ENCODE peak calls at places on chromosome 18, in four cellular contexts. U is CD8-positive, alpha-beta memory T cell; Q is aorta; C is heart right ventricle. E is an unnamed sample. For H3K27me3, the result is how much of the 10 kb centered on the place peaks cover.

GRCh38 chr18:61724532-61724931 is 168.3 kb downstream of the RNF152 start:
- DNase-seq in U (no peak), Q (no peak), C (no peak), E (no peak)

GRCh38 chr18:62663731-62664336 is 51.5 kb upstream of the PHLPP1 start:
- DNase-seq in U (no peak), Q (no peak), C (no peak), E (no peak)

GRCh38 chr18:13381331-13381730 is 162.8 kb downstream of the LDLRAD4 start:
- DNase-seq in U (no peak), Q (no peak), C (no peak), E (no peak)

GRCh38 chr18:67672719-67673118 is 156.2 kb upstream of the DSEL start:
- DNase-seq in U (no peak), Q (no peak), C (no peak), E (no peak)

GRCh38 chr18:64692826-64693225 is 543.9 kb upstream of the LINC00305 start:
- DNase-seq in U (no peak), Q (no peak), C (no peak), E (no peak)

GRCh38 chr18:9671214-9671613 is 36.9 kb upstream of the RAB31 start:
- DNase-seq in U (no peak), Q (no peak), C (no peak), E (no peak)

GRCh38 chr18:58449366-58449935 is 179.4 kb downstream of the ALPK2 start:
- DNase-seq in U (no peak), Q (no peak), C (no peak), E (no peak)

GRCh38 chr18:70126832-70127231 is 78.7 kb downstream of the RTTN start:
- DNase-seq in U (no peak), Q (no peak), C (no peak), E (no peak)

GRCh38 chr18:58522157-58522556 is 106.7 kb downstream of the ALPK2 start:
- DNase-seq in U (no peak), Q (no peak), C (no peak), E (no peak)

GRCh38 chr18:46350598-46351172 is 246.5 kb downstream of the HAUS1 start:
- DNase-seq in U (no peak), Q (no peak), C (no peak), E (no peak)

GRCh38 chr18:49944681-49945080 is 131.3 kb upstream of the ACAA2 start:
- DNase-seq in U (no peak), Q (no peak), C (no peak), E (no peak)

GRCh38 chr18:1102848-1103247 is 198.2 kb downstream of the ADCYAP1 start:
- DNase-seq in U (no peak), Q (no peak), C (no peak), E (no peak)

GRCh38 chr18:3983351-3983969 is 471.6 kb downstream of the DLGAP1 start:
- DNase-seq in U (no peak), Q (no peak), C (no peak), E (no peak)

GRCh38 chr18:30971338-30971956 is 71.1 kb downstream of the DSC3 start:
- DNase-seq in U (no peak), Q (no peak), C (no peak), E (no peak)

GRCh38 chr18:58216071-58216471 is 172.0 kb downstream of the NEDD4L start:
- DNase-seq in U (no peak), Q (no peak), C (no peak), E (peak)

GRCh38 chr18:23102498-23103260 is 32.6 kb upstream of the CABLES1 start:
- DNase-seq in U (no peak), Q (no peak), C (no peak), E (no peak)

GRCh38 chr18:58781627-58782194 is 83.0 kb upstream of the ZNF532 start:
- DNase-seq in U (peak), Q (peak), C (peak), E (no peak)

GRCh38 chr18:42038936-42039335 is 83.9 kb downstream of the PIK3C3 start:
- DNase-seq in U (no peak), Q (no peak), C (no peak), E (no peak)

GRCh38 chr18:42108071-42108470 is 153.0 kb downstream of the PIK3C3 start:
- DNase-seq in U (no peak), Q (no peak), C (no peak), E (no peak)

GRCh38 chr18:45879681-45880655 is 54.5 kb downstream of the SIGLEC15 start:
- DNase-seq in U (peak), Q (peak), C (peak), E (peak)

GRCh38 chr18:36337679-36338419 is 40.3 kb downstream of the FHOD3 start:
- DNase-seq in U (no peak), Q (no peak), C (no peak), E (no peak)

GRCh38 chr18:58315739-58316215 is 271.8 kb downstream of the NEDD4L start:
- DNase-seq in U (no peak), Q (no peak), C (peak), E (no peak)

GRCh38 chr18:3857544-3857943 is 407.6 kb downstream of the TGIF1 start:
- DNase-seq in U (no peak), Q (no peak), C (no peak), E (no peak)

GRCh38 chr18:22545091-22545795 is 127.5 kb upstream of the CTAGE1 start:
- DNase-seq in U (no peak), Q (peak), C (no peak), E (no peak)

GRCh38 chr18:43589611-43590151 is 312.4 kb upstream of the SYT4 start:
- DNase-seq in U (no peak), Q (peak), C (no peak), E (no peak)

GRCh38 chr18:26503382-26503781 is 45.0 kb downstream of the KCTD1 start:
- DNase-seq in U (no peak), Q (no peak), C (no peak), E (no peak)

GRCh38 chr18:13303761-13304364 is 85.3 kb downstream of the LDLRAD4 start:
- DNase-seq in U (no peak), Q (no peak), C (no peak), E (no peak)

GRCh38 chr18:57771183-57771582 is 31.9 kb downstream of the ATP8B1 start:
- DNase-seq in U (no peak), Q (no peak), C (no peak), E (no peak)

GRCh38 chr18:58443671-58444070 is 185.2 kb downstream of the ALPK2 start:
- DNase-seq in U (no peak), Q (no peak), C (no peak), E (no peak)

GRCh38 chr18:42929857-42930256 is 185.6 kb downstream of the RIT2 start:
- DNase-seq in U (no peak), Q (no peak), C (no peak), E (no peak)

GRCh38 chr18:66046025-66046602 is 295.3 kb downstream of the CDH7 start:
- DNase-seq in U (no peak), Q (no peak), C (no peak), E (no peak)

GRCh38 chr18:25464211-25464610 is 112.2 kb upstream of the ZNF521 start:
- DNase-seq in U (no peak), Q (no peak), C (no peak), E (no peak)

GRCh38 chr18:21162786-21163185 is 51.2 kb upstream of the ROCK1 start:
- DNase-seq in U (no peak), Q (no peak), C (no peak), E (no peak)
- H3K27me3 ChIP-seq in U (under half), Q (under half), C (under half), E (under half)

GRCh38 chr18:79441261-79441819 is 45.6 kb downstream of the NFATC1 start:
- DNase-seq in U (no peak), Q (no peak), C (no peak), E (peak)

GRCh38 chr18:79440728-79441127 is 45.0 kb downstream of the NFATC1 start:
- DNase-seq in U (no peak), Q (no peak), C (no peak), E (no peak)

GRCh38 chr18:79438581-79438980 is 42.9 kb downstream of the NFATC1 start:
- DNase-seq in U (no peak), Q (no peak), C (no peak), E (no peak)

GRCh38 chr18:79439201-79440023 is 43.7 kb downstream of the NFATC1 start:
- DNase-seq in U (no peak), Q (no peak), C (no peak), E (no peak)

DNA sequence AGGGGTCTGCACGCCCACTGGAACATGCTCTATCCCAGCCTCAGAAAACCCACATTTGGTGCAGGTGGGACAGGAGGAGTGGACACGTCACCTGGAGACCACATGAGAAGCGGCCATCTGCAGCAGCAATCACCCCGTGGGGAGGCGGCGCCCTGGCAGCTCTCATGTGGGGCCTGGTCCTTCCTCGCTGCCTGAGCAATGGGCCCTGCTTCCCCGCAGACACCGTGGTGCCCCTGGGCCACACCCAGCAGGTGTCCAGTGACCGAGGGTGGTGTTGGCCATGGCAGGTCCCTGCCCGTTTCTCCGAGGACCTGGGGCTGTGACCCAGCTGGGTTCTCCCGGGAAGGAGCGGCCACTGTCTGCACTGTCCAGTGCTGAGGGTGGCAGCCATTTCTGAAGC is 44.6 kb downstream of the NFATC1 start:
- DNase-seq in U (no peak), Q (no peak), C (no peak), E (no peak)
- H3K27ac ChIP-seq in U (no peak), Q (no peak), C (no peak), E (no peak)

GRCh38 chr18:37481058-37481457 is 84.5 kb downstream of the CELF4 start:
- DNase-seq in U (no peak), Q (no peak), C (no peak), E (no peak)

GRCh38 chr18:37481491-37481890 is 84.1 kb downstream of the CELF4 start:
- DNase-seq in U (no peak), Q (no peak), C (no peak), E (no peak)

GRCh38 chr18:37483221-37483971 is 82.2 kb downstream of the CELF4 start:
- DNase-seq in U (no peak), Q (no peak), C (no peak), E (no peak)

GRCh38 chr18:37483984-37484892 is 81.4 kb downstream of the CELF4 start:
- DNase-seq in U (no peak), Q (no peak), C (no peak), E (no peak)

GRCh38 chr18:37482433-37482832 is 83.2 kb downstream of the CELF4 start:
- DNase-seq in U (no peak), Q (no peak), C (no peak), E (no peak)
- H3K27me3 ChIP-seq in U (under half), Q (under half), C (half or more), E (under half)

GRCh38 chr18:8218263-8218662 is 391.0 kb upstream of the RAB12 start:
- DNase-seq in U (no peak), Q (no peak), C (no peak), E (no peak)

GRCh38 chr18:8215741-8216140 is 393.5 kb upstream of the RAB12 start:
- DNase-seq in U (no peak), Q (no peak), C (no peak), E (no peak)

GRCh38 chr18:8212893-8213805 is 396.1 kb upstream of the RAB12 start:
- DNase-seq in U (no peak), Q (no peak), C (no peak), E (no peak)

GRCh38 chr18:8217041-8217564 is 392.1 kb upstream of the RAB12 start:
- DNase-seq in U (no peak), Q (no peak), C (no peak), E (no peak)
- H3K27ac ChIP-seq in U (no peak), Q (no peak), C (no peak), E (no peak)

DNA sequence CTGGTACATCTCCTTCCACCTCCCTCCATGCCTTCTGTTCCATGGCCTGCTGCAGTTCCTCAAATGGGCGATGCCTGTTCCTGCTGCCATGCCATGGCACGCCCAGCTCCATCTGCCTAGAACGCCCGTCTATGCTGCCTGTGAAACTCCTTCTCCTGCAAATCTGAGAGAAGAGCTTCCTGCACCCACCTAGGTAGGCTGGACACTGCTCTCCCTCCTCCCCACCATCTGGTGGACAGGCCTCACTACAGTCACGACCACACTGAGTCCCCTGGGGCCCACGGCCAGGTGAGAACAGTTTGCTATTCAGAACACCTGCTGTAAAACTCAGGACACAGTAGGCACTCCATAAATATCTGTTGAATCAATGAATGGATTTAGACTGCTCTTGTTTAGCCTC is 92.4 kb downstream of the LAMA1 start:
- DNase-seq in U (no peak), Q (no peak), C (no peak), E (no peak)
- H3K27me3 ChIP-seq in U (under half), Q (under half), C (under half), E (under half)

GRCh38 chr18:72820571-72820970 is 47.2 kb downstream of the NETO1 start:
- DNase-seq in U (no peak), Q (no peak), C (no peak), E (no peak)
- H3K27ac ChIP-seq in U (no peak), Q (no peak), C (no peak), E (no peak)

DNA sequence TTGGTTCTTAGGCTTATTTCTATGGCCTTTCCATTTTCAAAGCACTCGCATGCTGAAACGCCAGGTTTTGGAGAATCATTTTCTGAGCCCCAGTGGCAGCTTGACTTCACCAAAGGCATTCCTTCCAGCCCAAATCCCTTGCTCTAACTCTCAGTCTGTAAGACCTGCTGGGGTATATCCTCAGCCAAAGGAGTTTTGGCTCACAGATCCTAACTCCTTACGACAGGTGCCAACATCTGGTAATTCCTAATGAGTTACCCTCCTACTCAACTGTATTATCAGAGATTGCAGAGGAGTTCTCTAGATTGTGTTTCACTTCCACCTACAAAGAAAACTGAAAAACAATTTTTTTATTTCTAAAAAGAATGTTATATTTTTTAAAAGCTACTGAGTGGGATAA is 79.0 kb upstream of the RAB27B start:
- DNase-seq in U (no peak), Q (no peak), C (no peak), E (no peak)
- H3K27me3 ChIP-seq in U (under half), Q (under half), C (under half), E (under half)

DNA sequence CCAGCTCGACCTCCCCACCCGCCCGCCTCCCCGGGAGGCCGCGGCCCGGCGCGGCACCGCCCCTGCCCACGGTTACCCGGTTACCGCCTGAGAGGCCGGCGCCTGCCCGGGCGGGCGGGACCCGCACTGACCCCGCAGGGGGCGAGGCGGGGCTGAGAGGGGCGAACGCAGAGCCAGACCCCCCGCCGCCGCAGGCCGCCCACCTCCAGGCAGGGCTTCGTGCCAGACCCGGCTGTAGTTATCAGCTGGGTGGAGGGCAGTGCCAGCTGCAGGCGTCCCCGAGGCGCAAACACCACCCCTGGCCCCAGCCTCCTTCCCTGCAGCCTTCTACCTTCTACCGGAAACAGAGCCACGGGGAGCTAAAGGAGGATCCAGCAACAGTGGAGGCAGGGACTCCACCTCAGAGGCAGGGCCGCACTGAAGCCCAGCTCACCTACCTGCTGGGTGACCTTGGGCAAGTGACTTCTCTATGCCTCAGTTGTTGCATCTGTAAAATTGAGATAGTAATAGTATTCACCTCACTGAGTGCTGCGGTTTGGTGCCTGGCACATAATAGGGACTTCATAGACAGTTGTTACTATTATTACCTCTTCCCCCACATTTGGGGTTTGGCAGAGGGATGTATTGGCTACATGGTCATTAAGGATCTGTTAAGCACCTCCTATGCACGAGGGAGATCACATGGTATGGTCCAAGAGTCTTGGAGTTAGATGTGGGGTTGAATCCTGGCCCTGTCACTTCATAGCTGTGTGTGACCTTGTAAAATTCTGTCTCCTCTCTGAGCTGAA is 231.6 kb upstream of the SMAD2 start:
- DNase-seq in U (no peak), Q (no peak), C (no peak), E (peak)
- H3K27ac ChIP-seq in U (no peak), Q (peak), C (peak), E (peak)

DNA sequence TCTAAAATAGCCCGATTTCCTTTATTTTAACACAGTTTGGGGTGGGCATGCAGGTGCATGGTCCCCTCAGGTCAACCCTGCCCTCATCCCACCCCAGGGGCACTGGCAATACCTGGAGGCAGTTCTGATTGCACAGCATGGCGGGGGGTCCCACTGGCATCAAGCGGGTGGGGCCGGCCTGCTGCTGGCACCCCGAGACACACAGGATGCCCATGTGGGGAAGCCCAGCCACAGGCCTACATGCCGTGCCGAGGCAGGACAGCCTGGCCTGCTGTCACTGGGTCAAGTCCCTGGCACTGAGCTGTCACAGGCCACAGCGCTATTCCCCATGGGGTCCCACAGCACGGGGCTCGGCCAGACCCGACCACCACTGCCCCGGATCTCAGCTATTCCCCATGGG is 11.9 kb upstream of the KCNG2 start:
- DNase-seq in U (no peak), Q (peak), C (no peak), E (peak)
- H3K27me3 ChIP-seq in U (under half), Q (under half), C (half or more), E (under half)

DNA sequence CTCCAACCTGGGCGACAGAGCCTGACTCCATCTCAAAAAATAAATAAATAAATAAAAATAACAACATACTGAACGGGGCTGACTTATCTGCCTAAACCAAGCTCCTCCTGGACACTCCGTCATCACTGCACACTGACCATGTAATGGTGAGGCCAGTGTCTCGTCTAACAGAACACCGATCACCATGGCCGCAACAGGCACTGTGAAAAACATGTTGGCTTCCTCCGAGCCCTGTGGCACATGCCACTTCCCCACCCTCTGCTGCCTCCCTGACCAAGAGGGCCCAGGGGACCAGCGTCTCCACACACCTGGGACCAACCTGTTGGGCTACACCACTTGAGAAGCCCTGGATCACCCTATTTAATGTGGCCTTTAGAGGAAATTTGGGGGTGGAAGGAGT is 33.9 kb downstream of the ZNF516 start:
- DNase-seq in U (no peak), Q (no peak), C (no peak), E (no peak)
- H3K27ac ChIP-seq in U (no peak), Q (no peak), C (no peak), E (no peak)